ENCODE peak calls at places on chromosomes 6 and 20, in four cellular contexts. One of them, this sample, is unnamed.

GRCh38 chr6:164897523-164898094 is 411.8 kb downstream of the C6orf118 start:
- DNase-seq in aorta: no peak
- DNase-seq in lung: no peak
- DNase-seq in NT2/D1: no peak
- DNase-seq in this sample: peak; percentile 65

GRCh38 chr6:36599791-36600209 is 5.6 kb downstream of the SRSF3 start:
- DNase-seq in aorta: no peak
- DNase-seq in lung: no peak
- DNase-seq in NT2/D1: no peak
- DNase-seq in this sample: no peak

GRCh38 chr6:117399924-117400323 is 25.8 kb downstream of the ROS1 start:
- DNase-seq in aorta: no peak
- DNase-seq in lung: no peak
- DNase-seq in NT2/D1: no peak
- DNase-seq in this sample: peak; percentile 19

GRCh38 chr6:54266400-54266923 is 41.8 kb upstream of the TINAG start:
- DNase-seq in aorta: no peak
- DNase-seq in lung: no peak
- DNase-seq in NT2/D1: peak; percentile 13
- DNase-seq in this sample: peak; percentile 8

GRCh38 chr6:110526731-110527130 is 50.3 kb upstream of the SLC22A16 start:
- DNase-seq in aorta: no peak
- DNase-seq in lung: no peak
- DNase-seq in NT2/D1: no peak
- DNase-seq in this sample: no peak

GRCh38 chr6:52231411-52232127 is 12.7 kb downstream of the IL17F start:
- DNase-seq in aorta: no peak
- DNase-seq in lung: no peak
- DNase-seq in NT2/D1: no peak
- DNase-seq in this sample: peak; percentile 47

GRCh38 chr6:136696783-136697364 is 95.4 kb downstream of the MAP3K5 start:
- DNase-seq in aorta: no peak
- DNase-seq in lung: no peak
- DNase-seq in NT2/D1: no peak
- DNase-seq in this sample: no peak

GRCh38 chr20:48683467-48684175 is 144.2 kb downstream of the PREX1 start:
- DNase-seq in aorta: peak; percentile 33
- DNase-seq in lung: no peak
- DNase-seq in NT2/D1: no peak
- DNase-seq in this sample: peak; percentile 57

GRCh38 chr20:11267762-11268335 is 594.0 kb upstream of the JAG1 start:
- DNase-seq in aorta: no peak
- DNase-seq in lung: no peak
- DNase-seq in NT2/D1: no peak
- DNase-seq in this sample: no peak

GRCh38 chr20:40073535-40074111 is 615.4 kb downstream of the MAFB start:
- DNase-seq in aorta: no peak
- DNase-seq in lung: no peak
- DNase-seq in NT2/D1: peak; percentile 97
- DNase-seq in this sample: peak; percentile 90

GRCh38 chr20:1171461-1172093 is 13.2 kb downstream of the TMEM74B start:
- DNase-seq in aorta: no peak
- DNase-seq in lung: no peak
- DNase-seq in NT2/D1: peak; percentile 35
- DNase-seq in this sample: peak; percentile 57

GRCh38 chr6:129766959-129767728 is 57.2 kb upstream of the ARHGAP18 start:
- DNase-seq in aorta: peak; percentile 51
- DNase-seq in lung: no peak
- DNase-seq in NT2/D1: peak; percentile 13
- DNase-seq in this sample: peak; percentile 97

GRCh38 chr20:2688041-2688591 is 4.5 kb upstream of the EBF4 start:
- DNase-seq in aorta: no peak
- DNase-seq in lung: peak; percentile 42
- DNase-seq in NT2/D1: peak; percentile 68
- DNase-seq in this sample: peak; percentile 63

GRCh38 chr6:166598441-166599138 is 12.1 kb upstream of the RAMACL start:
- DNase-seq in aorta: peak; percentile 81
- DNase-seq in lung: no peak
- DNase-seq in NT2/D1: no peak
- DNase-seq in this sample: no peak

GRCh38 chr20:20663841-20664240 is 48.6 kb downstream of the RALGAPA2 start:
- DNase-seq in aorta: no peak
- DNase-seq in lung: no peak
- DNase-seq in NT2/D1: no peak
- DNase-seq in this sample: no peak

GRCh38 chr20:25397827-25398226 is 7.2 kb upstream of the ABHD12 start:
- DNase-seq in aorta: no peak
- DNase-seq in lung: no peak
- DNase-seq in NT2/D1: no peak
- DNase-seq in this sample: no peak

GRCh38 chr6:141682391-141682790 is 450.3 kb upstream of the GJE1 start:
- DNase-seq in aorta: no peak
- DNase-seq in lung: no peak
- DNase-seq in NT2/D1: no peak
- DNase-seq in this sample: no peak

GRCh38 chr20:61436674-61437279 is 184.7 kb downstream of the CDH4 start:
- DNase-seq in aorta: no peak
- DNase-seq in lung: no peak
- DNase-seq in NT2/D1: peak; percentile 98
- DNase-seq in this sample: peak; percentile 17
- H3K4me1 ChIP-seq in aorta: no peaks in the 10 kb centered on the region
- H3K4me1 ChIP-seq in lung: no peaks in the 10 kb centered on the region
- H3K4me1 ChIP-seq in NT2/D1: peaks cover 20% of the 10 kb centered on the region
- H3K4me1 ChIP-seq in this sample: peaks cover 4% of the 10 kb centered on the region

GRCh38 chr20:47406849-47407682 is 50.6 kb upstream of the ZMYND8 start:
- DNase-seq in aorta: no peak
- DNase-seq in lung: no peak
- DNase-seq in NT2/D1: no peak
- DNase-seq in this sample: no peak
- H3K27me3 ChIP-seq in aorta: no peaks in the 10 kb centered on the region
- H3K27me3 ChIP-seq in lung: no peaks in the 10 kb centered on the region
- H3K27me3 ChIP-seq in NT2/D1: no peaks in the 10 kb centered on the region
- H3K27me3 ChIP-seq in this sample: no peaks in the 10 kb centered on the region

GRCh38 chr6:44932651-44933091 is 395.5 kb upstream of the RUNX2 start:
- DNase-seq in aorta: no peak
- DNase-seq in lung: no peak
- DNase-seq in NT2/D1: no peak
- DNase-seq in this sample: no peak
- H3K4me1 ChIP-seq in aorta: no peaks in the 10 kb centered on the region
- H3K4me1 ChIP-seq in lung: no peaks in the 10 kb centered on the region
- H3K4me1 ChIP-seq in NT2/D1: no peaks in the 10 kb centered on the region
- H3K4me1 ChIP-seq in this sample: peaks cover 3% of the 10 kb centered on the region

DNA sequence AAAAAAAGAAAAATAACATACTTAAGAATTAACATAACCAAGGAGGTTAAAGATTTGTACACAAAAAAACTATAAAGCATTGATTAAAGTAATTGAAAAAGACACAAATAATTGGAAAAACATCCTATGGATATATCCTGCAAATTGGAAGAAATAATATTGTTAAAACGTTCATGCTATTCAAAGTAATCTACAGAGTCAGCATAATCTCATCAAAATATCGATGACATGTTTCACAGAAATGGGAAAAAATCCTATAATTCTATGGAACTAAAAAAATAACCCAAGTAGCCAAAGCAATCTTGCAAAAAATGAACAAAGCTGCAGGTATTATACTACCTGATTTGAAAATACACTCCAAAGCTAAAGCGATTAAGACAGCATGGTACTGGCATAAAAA is 23.3 kb downstream of the OR5V1 start:
- DNase-seq in aorta: no peak
- DNase-seq in lung: no peak
- DNase-seq in NT2/D1: no peak
- DNase-seq in this sample: no peak
- H3K27me3 ChIP-seq in aorta: no peaks in the 10 kb centered on the region
- H3K27me3 ChIP-seq in lung: no peaks in the 10 kb centered on the region
- H3K27me3 ChIP-seq in NT2/D1: no peaks in the 10 kb centered on the region
- H3K27me3 ChIP-seq in this sample: no peaks in the 10 kb centered on the region